ENCODE peak calls at places on chromosome 1, in seven cellular contexts. K is renal cortical epithelial cell, O is NCI-H1694 treated with DMSO at 0.1 percent for 48 hours, I is neuronal stem cell, J is AG08395, T is EH, L is HFF-Myc. Q is an unnamed sample.

GRCh38 chr1:46587072-46587471 is 17.0 kb downstream of the MKNK1 start:
- DNase-seq in I (no peak), T (no peak), J (no peak), K (no peak), O (no peak), L (no peak), Q (no peak)

GRCh38 chr1:8203056-8203455 is 114.9 kb upstream of the SLC45A1 start:
- DNase-seq in I (no peak), K (peak; percentile 24), L (no peak), O (no peak), J (no peak), T (no peak), Q (no peak)

GRCh38 chr1:2564815-2565415 is 8.7 kb downstream of the TNFRSF14 start:
- DNase-seq in L (no peak), K (no peak), T (no peak), J (no peak), I (no peak), O (no peak), Q (no peak)

GRCh38 chr1:69567847-69568434 is at the start of gene LRRC7:
- DNase-seq in J (no peak), K (no peak), T (peak; percentile 0), O (peak; percentile 41), L (no peak), I (peak; percentile 40), Q (no peak)

GRCh38 chr1:103063911-103064310 is 44.4 kb downstream of the COL11A1 start:
- DNase-seq in K (no peak), I (no peak), O (no peak), T (peak; percentile 7), L (no peak), J (no peak), Q (no peak)

GRCh38 chr1:48916121-48917069 is 139.7 kb upstream of the BEND5 start:
- DNase-seq in T (peak; percentile 47), K (peak; percentile 85), L (peak; percentile 15), I (peak; percentile 38), J (peak; percentile 77), O (peak; percentile 72), Q (no peak)

GRCh38 chr1:57826535-57826934 is 402.7 kb upstream of the DAB1 start:
- DNase-seq in K (no peak), I (no peak), O (peak; percentile 99), J (no peak), T (no peak), L (no peak), Q (no peak)

GRCh38 chr1:230701434-230701833 is 12.5 kb downstream of the AGT start:
- DNase-seq in I (no peak), J (no peak), O (no peak), K (no peak), T (no peak), L (no peak), Q (no peak)

GRCh38 chr1:197139169-197139568 is 7.3 kb downstream of the ASPM start:
- DNase-seq in K (no peak), I (no peak), T (no peak), J (no peak), L (no peak), O (no peak), Q (no peak)

GRCh38 chr1:19009882-19010321 is 53.4 kb upstream of the IFFO2 start:
- DNase-seq in I (peak; percentile 39), L (peak; percentile 72), O (no peak), K (peak; percentile 96), T (peak; percentile 96), J (peak; percentile 90), Q (no peak)

GRCh38 chr1:84603941-84604830 is 29.9 kb upstream of the CTBS start:
- DNase-seq in L (peak; percentile 85), K (peak; percentile 66), I (no peak), T (peak; percentile 97), O (no peak), J (peak; percentile 76), Q (no peak)

GRCh38 chr1:19311503-19311930 is 427 bp downstream of the AKR7A2 start:
- DNase-seq in I (peak; percentile 11), J (no peak), O (no peak), K (no peak), T (no peak), L (no peak), Q (peak; percentile 10)

GRCh38 chr1:81757398-81758020 is 43.2 kb upstream of the ADGRL2 start:
- DNase-seq in L (no peak), J (peak; percentile 9), K (no peak), O (no peak), T (no peak), I (no peak), Q (no peak)

GRCh38 chr1:15797614-15798390 is 9.6 kb downstream of the UQCRHL start:
- DNase-seq in K (peak; percentile 42), O (no peak), I (no peak), J (no peak), L (no peak), T (peak; percentile 42), Q (no peak)

GRCh38 chr1:218636548-218636947 is 291.4 kb downstream of the TGFB2 start:
- DNase-seq in O (no peak), I (no peak), T (no peak), J (no peak), K (no peak), L (no peak), Q (no peak)

GRCh38 chr1:241408170-241408569 is 51.2 kb upstream of the RGS7 start:
- DNase-seq in K (peak; percentile 16), O (peak; percentile 55), I (no peak), J (no peak), L (no peak), T (peak; percentile 55), Q (no peak)

GRCh38 chr1:66889030-66889429 is 35.6 kb downstream of the DNAI4 start:
- DNase-seq in I (no peak), K (no peak), T (no peak), O (no peak), L (no peak), J (no peak), Q (no peak)

GRCh38 chr1:63784489-63785390 is 10.9 kb downstream of the ROR1 start:
- DNase-seq in K (no peak), T (no peak), I (no peak), L (no peak), J (no peak), O (no peak), Q (no peak)

GRCh38 chr1:167442142-167442848 is 76.0 kb downstream of the CD247 start:
- DNase-seq in L (peak; percentile 33), T (peak; percentile 75), O (peak; percentile 72), I (peak; percentile 73), K (peak; percentile 43), J (peak; percentile 89), Q (peak; percentile 81)

GRCh38 chr1:90850181-90850924 is 133.3 kb upstream of the BARHL2 start:
- DNase-seq in K (no peak), I (no peak), L (no peak), T (peak; percentile 19), O (peak; percentile 23), J (peak; percentile 26), Q (no peak)

GRCh38 chr1:55894521-55894920 is 679.4 kb upstream of the USP24 start:
- DNase-seq in L (no peak), T (peak; percentile 50), O (no peak), K (no peak), J (peak; percentile 26), I (no peak), Q (no peak)

GRCh38 chr1:46027788-46028573 is 104.4 kb downstream of the PIK3R3 start:
- DNase-seq in J (no peak), I (no peak), O (no peak), L (no peak), K (no peak), T (no peak), Q (no peak)

GRCh38 chr1:181479137-181479745 is 4.1 kb upstream of the CACNA1E start:
- DNase-seq in I (peak; percentile 61), O (peak; percentile 82), T (peak; percentile 64), J (peak; percentile 74), L (peak; percentile 41), K (peak; percentile 65), Q (no peak)

GRCh38 chr1:53628286-53628955 is 110.5 kb downstream of the GLIS1 start:
- DNase-seq in O (no peak), L (no peak), K (no peak), I (no peak), J (no peak), T (no peak), Q (no peak)

GRCh38 chr1:46026531-46026930 is 105.9 kb downstream of the PIK3R3 start:
- DNase-seq in T (no peak), O (no peak), I (no peak), L (no peak), J (no peak), K (no peak), Q (no peak)

GRCh38 chr1:1013922-1014617 is 773 bp downstream of the ISG15 start:
- DNase-seq in K (no peak), I (no peak), J (peak; percentile 50), L (no peak), O (peak; percentile 52), T (peak; percentile 55), Q (no peak)

GRCh38 chr1:17194981-17195528 is 9.9 kb upstream of the PADI1 start:
- DNase-seq in O (no peak), T (no peak), J (no peak), L (no peak), I (no peak), K (no peak), Q (no peak)

GRCh38 chr1:162632743-162633326 is 571 bp downstream of the DDR2 start:
- DNase-seq in J (peak; percentile 30), L (no peak), I (no peak), T (peak; percentile 44), O (no peak), K (no peak), Q (no peak)

GRCh38 chr1:241323510-241323909 is 33.5 kb downstream of the RGS7 start:
- DNase-seq in O (no peak), T (peak; percentile 69), L (peak; percentile 33), J (peak; percentile 26), I (peak; percentile 64), K (peak; percentile 31), Q (no peak)

GRCh38 chr1:100188617-100189016 is 10.6 kb upstream of the LRRC39 start:
- DNase-seq in L (peak; percentile 11), O (peak; percentile 86), I (no peak), K (peak; percentile 99), T (peak; percentile 76), J (peak; percentile 70), Q (no peak)

GRCh38 chr1:31704261-31705079 is 653 bp upstream of the COL16A1 start:
- DNase-seq in I (no peak), J (peak; percentile 40), L (peak; percentile 81), O (no peak), K (no peak), T (peak; percentile 80), Q (no peak)

GRCh38 chr1:161730050-161730564 is 8.8 kb downstream of the FCRLB start:
- DNase-seq in L (no peak), O (no peak), J (peak; percentile 51), K (peak; percentile 52), T (peak; percentile 78), I (no peak), Q (no peak)

GRCh38 chr1:81695741-81696140 is 105.0 kb upstream of the ADGRL2 start:
- DNase-seq in T (peak; percentile 92), L (no peak), O (no peak), I (no peak), J (peak; percentile 47), K (peak; percentile 84), Q (no peak)

GRCh38 chr1:151237678-151238466 is 16.7 kb upstream of the PSMD4 start:
- DNase-seq in I (no peak), O (no peak), K (no peak), T (no peak), J (no peak), L (no peak), Q (no peak)

GRCh38 chr1:12177156-12177998 is 10.6 kb downstream of the TNFRSF1B start:
- DNase-seq in I (no peak), T (no peak), J (no peak), L (no peak), K (no peak), O (no peak), Q (no peak)

GRCh38 chr1:241612533-241613505 is 27.4 kb downstream of the CHML start:
- DNase-seq in O (no peak), J (peak; percentile 69), K (peak; percentile 94), L (peak; percentile 61), T (peak; percentile 91), I (no peak), Q (no peak)

GRCh38 chr1:208030320-208031091 is 119.6 kb upstream of the CD34 start:
- DNase-seq in T (peak; percentile 58), L (no peak), J (peak; percentile 49), I (no peak), K (no peak), O (peak; percentile 70), Q (no peak)

GRCh38 chr1:195005338-195005737 is 1602.9 kb downstream of the KCNT2 start:
- DNase-seq in L (no peak), T (no peak), O (no peak), K (no peak), J (no peak), I (no peak), Q (no peak)

Q was measured in T-helper 9 cell.